ENCODE peak calls at places on chromosome 13, in six cellular contexts. One of them, this sample, is unnamed.

GRCh38 chr13:59793107-59793506 is 370.6 kb downstream of the DIAPH3 start:
- DNase-seq in left cardiac atrium: no peak
- DNase-seq in right lobe of liver: no peak
- DNase-seq in NCI-H1105 treated with DMSO at 0.1 percent for 48 hours: no peak
- DNase-seq in activated CD4-positive, alpha-beta T cell treated with anti-CD3 and anti-CD28 coated beads for 4 hours: no peak
- DNase-seq in pulmonary artery endothelial cell: no peak
- DNase-seq in this sample: no peak

GRCh38 chr13:111456452-111457230 is 136.2 kb downstream of the TEX29 start:
- DNase-seq in NCI-H1105 treated with DMSO at 0.1 percent for 48 hours: no peak
- DNase-seq in right lobe of liver: no peak
- DNase-seq in pulmonary artery endothelial cell: no peak
- DNase-seq in activated CD4-positive, alpha-beta T cell treated with anti-CD3 and anti-CD28 coated beads for 4 hours: no peak
- DNase-seq in left cardiac atrium: no peak
- DNase-seq in this sample: no peak

GRCh38 chr13:95296326-95296939 is 4.8 kb downstream of the ABCC4 start:
- DNase-seq in NCI-H1105 treated with DMSO at 0.1 percent for 48 hours: no peak
- DNase-seq in right lobe of liver: peak
- DNase-seq in activated CD4-positive, alpha-beta T cell treated with anti-CD3 and anti-CD28 coated beads for 4 hours: peak
- DNase-seq in pulmonary artery endothelial cell: no peak
- DNase-seq in left cardiac atrium: peak
- DNase-seq in this sample: peak

GRCh38 chr13:85312071-85312470 is 487.1 kb downstream of the SLITRK6 start:
- DNase-seq in activated CD4-positive, alpha-beta T cell treated with anti-CD3 and anti-CD28 coated beads for 4 hours: no peak
- DNase-seq in right lobe of liver: no peak
- DNase-seq in pulmonary artery endothelial cell: no peak
- DNase-seq in left cardiac atrium: no peak
- DNase-seq in NCI-H1105 treated with DMSO at 0.1 percent for 48 hours: no peak
- DNase-seq in this sample: no peak

GRCh38 chr13:106163426-106163825 is 372.0 kb downstream of the EFNB2 start:
- DNase-seq in pulmonary artery endothelial cell: peak
- DNase-seq in right lobe of liver: no peak
- DNase-seq in NCI-H1105 treated with DMSO at 0.1 percent for 48 hours: no peak
- DNase-seq in activated CD4-positive, alpha-beta T cell treated with anti-CD3 and anti-CD28 coated beads for 4 hours: no peak
- DNase-seq in left cardiac atrium: no peak
- DNase-seq in this sample: no peak

GRCh38 chr13:51997641-51998330 is 13.5 kb downstream of the ATP7B start:
- DNase-seq in pulmonary artery endothelial cell: no peak
- DNase-seq in activated CD4-positive, alpha-beta T cell treated with anti-CD3 and anti-CD28 coated beads for 4 hours: no peak
- DNase-seq in NCI-H1105 treated with DMSO at 0.1 percent for 48 hours: no peak
- DNase-seq in left cardiac atrium: no peak
- DNase-seq in right lobe of liver: no peak
- DNase-seq in this sample: no peak

GRCh38 chr13:110319774-110320509 is 12.9 kb downstream of the COL4A2 start:
- DNase-seq in left cardiac atrium: no peak
- DNase-seq in activated CD4-positive, alpha-beta T cell treated with anti-CD3 and anti-CD28 coated beads for 4 hours: no peak
- DNase-seq in pulmonary artery endothelial cell: peak
- DNase-seq in NCI-H1105 treated with DMSO at 0.1 percent for 48 hours: no peak
- DNase-seq in right lobe of liver: no peak
- DNase-seq in this sample: no peak

GRCh38 chr13:110322126-110322827 is 15.2 kb downstream of the COL4A2 start:
- DNase-seq in pulmonary artery endothelial cell: no peak
- DNase-seq in left cardiac atrium: no peak
- DNase-seq in activated CD4-positive, alpha-beta T cell treated with anti-CD3 and anti-CD28 coated beads for 4 hours: no peak
- DNase-seq in right lobe of liver: no peak
- DNase-seq in NCI-H1105 treated with DMSO at 0.1 percent for 48 hours: no peak
- DNase-seq in this sample: no peak

GRCh38 chr13:109243311-109243951 is 543.0 kb downstream of the IRS2 start:
- DNase-seq in left cardiac atrium: peak
- DNase-seq in right lobe of liver: no peak
- DNase-seq in pulmonary artery endothelial cell: no peak
- DNase-seq in activated CD4-positive, alpha-beta T cell treated with anti-CD3 and anti-CD28 coated beads for 4 hours: no peak
- DNase-seq in NCI-H1105 treated with DMSO at 0.1 percent for 48 hours: no peak
- DNase-seq in this sample: no peak

GRCh38 chr13:61202042-61202441 is 213.6 kb downstream of the PCDH20 start:
- DNase-seq in left cardiac atrium: no peak
- DNase-seq in right lobe of liver: no peak
- DNase-seq in pulmonary artery endothelial cell: no peak
- DNase-seq in NCI-H1105 treated with DMSO at 0.1 percent for 48 hours: no peak
- DNase-seq in activated CD4-positive, alpha-beta T cell treated with anti-CD3 and anti-CD28 coated beads for 4 hours: no peak
- DNase-seq in this sample: no peak

GRCh38 chr13:32134241-32134801 is 102.7 kb downstream of the FRY start:
- DNase-seq in left cardiac atrium: no peak
- DNase-seq in activated CD4-positive, alpha-beta T cell treated with anti-CD3 and anti-CD28 coated beads for 4 hours: no peak
- DNase-seq in pulmonary artery endothelial cell: no peak
- DNase-seq in right lobe of liver: no peak
- DNase-seq in NCI-H1105 treated with DMSO at 0.1 percent for 48 hours: no peak
- DNase-seq in this sample: no peak

GRCh38 chr13:93991569-93991968 is 487.9 kb downstream of the DCT start:
- DNase-seq in activated CD4-positive, alpha-beta T cell treated with anti-CD3 and anti-CD28 coated beads for 4 hours: no peak
- DNase-seq in left cardiac atrium: no peak
- DNase-seq in NCI-H1105 treated with DMSO at 0.1 percent for 48 hours: no peak
- DNase-seq in pulmonary artery endothelial cell: no peak
- DNase-seq in right lobe of liver: no peak
- DNase-seq in this sample: no peak

GRCh38 chr13:49341517-49341916 is 93.8 kb downstream of the CDADC1 start:
- DNase-seq in NCI-H1105 treated with DMSO at 0.1 percent for 48 hours: no peak
- DNase-seq in activated CD4-positive, alpha-beta T cell treated with anti-CD3 and anti-CD28 coated beads for 4 hours: no peak
- DNase-seq in left cardiac atrium: no peak
- DNase-seq in right lobe of liver: no peak
- DNase-seq in pulmonary artery endothelial cell: no peak
- DNase-seq in this sample: no peak

GRCh38 chr13:46553521-46553885 is 533 bp downstream of the LRCH1 start:
- DNase-seq in right lobe of liver: peak
- DNase-seq in pulmonary artery endothelial cell: no peak
- DNase-seq in left cardiac atrium: no peak
- DNase-seq in activated CD4-positive, alpha-beta T cell treated with anti-CD3 and anti-CD28 coated beads for 4 hours: no peak
- DNase-seq in NCI-H1105 treated with DMSO at 0.1 percent for 48 hours: no peak
- DNase-seq in this sample: no peak